ENCODE peak calls at places on chromosomes 13 and 19, in ten cellular contexts. O is WTC11, B is heart right ventricle, P is thoracic aorta, C is heart left ventricle, U is neural progenitor cell, S is Calu3, V is PC-3, Q is thyroid gland, T is A549. N is an unnamed sample.
A peak's percentile ranks its signal among the peaks of the same experiment; 100 is the strongest.

GRCh38 chr13:46386996-46387851 is at the start of gene RUBCNL:
- DNase-seq in O (peak; percentile 70), B (no peak), P (no peak), C (peak; percentile 36), U (peak; percentile 84), S (peak; percentile 33), V (peak; percentile 63), Q (peak; percentile 24), T (no peak), N (peak; percentile 84)

GRCh38 chr13:94417294-94417693 is 62.2 kb downstream of the DCT start:
- DNase-seq in O (no peak), B (no peak), P (no peak), C (no peak), U (no peak), S (no peak), V (no peak), Q (no peak), T (no peak), N (no peak)

GRCh38 chr13:100987993-100988392 is 313.4 kb upstream of the TMTC4 start:
- DNase-seq in O (peak; percentile 12), B (no peak), P (no peak), C (no peak), U (peak; percentile 57), S (no peak), V (peak; percentile 27), Q (no peak), T (no peak), N (no peak)

GRCh38 chr19:50040967-50041366 is 15.2 kb downstream of the ZNF473 start:
- DNase-seq in O (no peak), B (no peak), P (no peak), C (no peak), U (no peak), S (no peak), V (no peak), Q (no peak), T (no peak), N (no peak)

GRCh38 chr19:17323973-17324327 is 10.7 kb downstream of the ANO8 start:
- DNase-seq in O (no peak), B (no peak), P (no peak), C (no peak), U (no peak), S (no peak), V (no peak), Q (no peak), T (no peak), N (no peak)

GRCh38 chr19:30090476-30090875 is 148.4 kb downstream of the URI1 start:
- DNase-seq in O (no peak), B (no peak), P (no peak), C (no peak), U (no peak), S (no peak), V (no peak), Q (no peak), T (no peak), N (no peak)

GRCh38 chr13:109985871-109986270 is 199.5 kb upstream of the IRS2 start:
- DNase-seq in O (no peak), B (no peak), P (no peak), C (no peak), U (no peak), S (no peak), V (no peak), Q (no peak), T (no peak), N (no peak)

GRCh38 chr13:87867426-87867825 is 196.3 kb downstream of the SLITRK5 start:
- DNase-seq in O (no peak), B (no peak), P (no peak), C (no peak), U (no peak), S (no peak), V (no peak), Q (no peak), T (no peak), N (no peak)

GRCh38 chr13:76225815-76226489 is 589.8 kb downstream of the LMO7 start:
- DNase-seq in O (no peak), B (peak; percentile 69), P (no peak), C (peak; percentile 52), U (peak; percentile 55), S (no peak), V (no peak), Q (no peak), T (no peak), N (no peak)

DNA sequence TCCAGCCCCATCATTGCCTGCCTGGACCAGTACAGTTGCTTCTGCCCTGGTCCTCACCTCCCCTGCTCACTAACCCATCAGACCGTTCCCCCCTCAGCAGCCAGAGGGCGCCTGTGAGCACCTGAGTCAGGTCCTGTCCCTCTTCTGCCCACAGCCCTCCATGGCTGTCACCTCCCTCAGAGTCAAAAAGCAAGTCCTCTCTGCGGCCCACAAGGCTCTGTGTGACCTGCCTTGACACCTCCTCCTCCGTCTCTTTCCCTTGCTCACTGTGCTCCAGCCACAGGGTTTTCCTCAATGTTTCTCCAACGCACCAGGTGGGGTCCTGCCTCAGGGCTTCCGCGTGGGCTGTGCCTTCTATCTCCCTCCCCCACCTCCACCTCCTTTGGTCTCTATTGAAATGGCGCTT is 29.4 kb upstream of the PTPRS start:
- DNase-seq in O (peak; percentile 93), B (no peak), P (no peak), C (no peak), U (peak; percentile 73), S (peak; percentile 65), V (peak; percentile 65), Q (peak; percentile 36), T (peak; percentile 55), N (peak; percentile 67)
- TF ChIP-seq CTCF in O (peak; percentile 73), B (no peak), P (no peak), C (peak; percentile 41), U (peak; percentile 80), S (peak; percentile 53), V (peak; percentile 79), Q (peak; percentile 25), T (peak; percentile 41), N (peak; percentile 75)

GRCh38 chr13:43100667-43101066 is 77.3 kb downstream of the DNAJC15 start:
- DNase-seq in O (no peak), B (no peak), P (no peak), C (no peak), U (no peak), S (no peak), V (no peak), Q (no peak), T (no peak), N (no peak)

GRCh38 chr13:43107780-43108179 is 84.4 kb downstream of the DNAJC15 start:
- DNase-seq in O (no peak), B (no peak), P (no peak), C (no peak), U (no peak), S (no peak), V (peak; percentile 53), Q (no peak), T (no peak), N (no peak)

GRCh38 chr13:43102304-43102703 is 78.9 kb downstream of the DNAJC15 start:
- DNase-seq in O (no peak), B (no peak), P (no peak), C (no peak), U (no peak), S (no peak), V (peak; percentile 55), Q (no peak), T (no peak), N (no peak)
- TF ChIP-seq CTCF in O (no peak), B (no peak), P (no peak), C (no peak), U (no peak), S (no peak), V (no peak), Q (no peak), T (no peak), N (no peak)

GRCh38 chr19:47609885-47610545 is 1.1 kb downstream of the BICRA start:
- DNase-seq in O (peak; percentile 48), B (peak; percentile 29), P (no peak), C (peak; percentile 50), U (peak; percentile 84), S (peak; percentile 50), V (peak; percentile 15), Q (peak; percentile 47), T (no peak), N (no peak)

GRCh38 chr19:47607564-47608073 is 1.3 kb upstream of the BICRA start:
- DNase-seq in O (no peak), B (no peak), P (no peak), C (no peak), U (no peak), S (no peak), V (no peak), Q (no peak), T (no peak), N (no peak)

GRCh38 chr19:47610546-47610894 is 1.6 kb downstream of the BICRA start:
- DNase-seq in O (no peak), B (no peak), P (no peak), C (no peak), U (no peak), S (no peak), V (no peak), Q (no peak), T (no peak), N (no peak)

GRCh38 chr19:47608908-47609879 is at the start of gene BICRA:
- DNase-seq in O (peak; percentile 81), B (peak; percentile 83), P (peak; percentile 42), C (peak; percentile 88), U (peak; percentile 95), S (peak; percentile 93), V (peak; percentile 73), Q (peak; percentile 87), T (peak; percentile 84), N (peak; percentile 86)

GRCh38 chr19:47608074-47608907 is 643 bp upstream of the BICRA start:
- DNase-seq in O (peak; percentile 96), B (peak; percentile 95), P (peak; percentile 86), C (peak; percentile 95), U (peak; percentile 98), S (peak; percentile 99), V (peak; percentile 93), Q (peak; percentile 94), T (peak; percentile 94), N (peak; percentile 98)
- TF ChIP-seq CTCF in O (no peak), B (no peak), P (peak; percentile 48), C (peak; percentile 43), U (no peak), S (no peak), V (peak; percentile 15), Q (peak; percentile 20), T (no peak), N (peak; percentile 5)

GRCh38 chr13:21672811-21673591 is 2.1 kb downstream of the FGF9 start:
- DNase-seq in O (no peak), B (no peak), P (no peak), C (no peak), U (peak; percentile 20), S (no peak), V (no peak), Q (no peak), T (no peak), N (peak; percentile 14)

GRCh38 chr13:21674271-21675009 is 3.6 kb downstream of the FGF9 start:
- DNase-seq in O (peak; percentile 53), B (peak; percentile 33), P (no peak), C (peak; percentile 38), U (peak; percentile 77), S (no peak), V (no peak), Q (peak; percentile 11), T (no peak), N (peak; percentile 30)

GRCh38 chr13:21675095-21676007 is 4.5 kb downstream of the FGF9 start:
- DNase-seq in O (peak; percentile 57), B (peak; percentile 43), P (no peak), C (peak; percentile 56), U (peak; percentile 56), S (peak; percentile 28), V (no peak), Q (peak; percentile 55), T (no peak), N (peak; percentile 35)

GRCh38 chr13:21671793-21672680 is 1.2 kb downstream of the FGF9 start:
- DNase-seq in O (no peak), B (no peak), P (no peak), C (no peak), U (peak; percentile 18), S (no peak), V (no peak), Q (no peak), T (no peak), N (no peak)

GRCh38 chr13:21673592-21674270 is 2.9 kb downstream of the FGF9 start:
- DNase-seq in O (peak; percentile 63), B (no peak), P (no peak), C (peak; percentile 47), U (peak; percentile 87), S (peak; percentile 36), V (peak; percentile 42), Q (peak; percentile 52), T (peak; percentile 36), N (peak; percentile 71)
- TF ChIP-seq CTCF in O (no peak), B (no peak), P (no peak), C (peak; percentile 25), U (peak; percentile 30), S (no peak), V (no peak), Q (peak; percentile 26), T (no peak), N (no peak)